ENCODE peak calls at places on chromosomes 6 and 20, in four cellular contexts. W, G, Z and M are unnamed samples. For H3K4me1, the result is how much of the 10 kb centered on the place peaks cover.

GRCh38 chr6:77368660-77369313 is 94.5 kb downstream of the HTR1B start:
- DNase-seq in G (peak), Z (no peak), W (no peak), M (peak)

GRCh38 chr6:166318649-166319600 is 10.7 kb upstream of the PRR18 start:
- DNase-seq in W (no peak), G (no peak), Z (no peak), M (peak)

GRCh38 chr6:168115748-168116445 is 36.9 kb upstream of the FRMD1 start:
- DNase-seq in Z (no peak), G (no peak), W (no peak), M (peak)

GRCh38 chr20:48107560-48107959 is 322.3 kb upstream of the SULF2 start:
- DNase-seq in Z (no peak), W (no peak), G (no peak), M (no peak)

GRCh38 chr20:59455392-59456341 is 148.7 kb upstream of the PHACTR3 start:
- DNase-seq in G (peak), W (peak), Z (peak), M (peak)

GRCh38 chr6:80543598-80544181 is 437.2 kb downstream of the BCKDHB start:
- DNase-seq in Z (peak), G (peak), W (no peak), M (no peak)

GRCh38 chr6:154615483-154616025 is 105.1 kb upstream of the CNKSR3 start:
- DNase-seq in W (no peak), G (peak), Z (peak), M (peak)

GRCh38 chr6:31660998-31661866 is 654 bp upstream of the C6orf47 start:
- DNase-seq in Z (peak), G (peak), W (no peak), M (no peak)

GRCh38 chr20:44762466-44763140 is 16.9 kb downstream of the KCNK15 start:
- DNase-seq in Z (no peak), G (no peak), W (no peak), M (no peak)

GRCh38 chr6:104633125-104633524 is 226.6 kb downstream of the HACE1 start:
- DNase-seq in Z (no peak), G (no peak), W (no peak), M (no peak)

GRCh38 chr20:40703981-40704530 is 15.0 kb upstream of the MAFB start:
- DNase-seq in Z (no peak), W (no peak), G (no peak), M (no peak)

GRCh38 chr20:9616455-9616805 is 102.0 kb downstream of the LAMP5 start:
- DNase-seq in W (peak), Z (no peak), G (no peak), M (no peak)

GRCh38 chr20:6178537-6178936 is 55.7 kb upstream of the FERMT1 start:
- DNase-seq in G (peak), W (peak), Z (peak), M (no peak)

GRCh38 chr6:4583026-4583425 is 193.2 kb upstream of the CDYL start:
- DNase-seq in W (no peak), G (no peak), Z (no peak), M (no peak)

GRCh38 chr6:118808794-118809668 is 84.9 kb upstream of the ASF1A start:
- DNase-seq in W (peak), Z (no peak), G (no peak), M (no peak)

GRCh38 chr6:159047896-159048685 is 3.3 kb upstream of the TAGAP start:
- DNase-seq in G (no peak), W (no peak), Z (no peak), M (no peak)

GRCh38 chr20:9889270-9889981 is 50.5 kb upstream of the PAK5 start:
- DNase-seq in W (peak), Z (no peak), G (no peak), M (no peak)

GRCh38 chr20:3106658-3107463 is 22.3 kb upstream of the AVP start:
- DNase-seq in W (no peak), G (no peak), Z (no peak), M (peak)

DNA sequence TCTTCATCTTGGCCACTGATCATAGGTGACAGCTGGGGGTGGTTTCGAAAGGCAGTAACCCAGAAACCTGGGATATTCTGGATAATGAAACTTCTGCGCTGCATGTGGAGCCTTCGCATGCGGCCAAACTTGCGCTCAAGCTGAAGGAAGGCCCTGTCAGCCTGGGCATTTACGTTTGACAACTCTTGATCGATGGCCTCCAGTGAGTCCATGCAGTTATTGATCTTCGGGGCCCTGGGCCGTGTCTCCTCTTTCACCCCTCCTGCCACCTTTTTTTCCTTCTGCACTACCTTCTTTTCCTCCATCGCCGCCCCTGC is 729 bp downstream of the TSPYL4 start:
- DNase-seq in W (no peak), Z (no peak), G (no peak), M (no peak)
- H3K4me1 ChIP-seq in W (under half), Z (under half), G (under half), M (under half)

DNA sequence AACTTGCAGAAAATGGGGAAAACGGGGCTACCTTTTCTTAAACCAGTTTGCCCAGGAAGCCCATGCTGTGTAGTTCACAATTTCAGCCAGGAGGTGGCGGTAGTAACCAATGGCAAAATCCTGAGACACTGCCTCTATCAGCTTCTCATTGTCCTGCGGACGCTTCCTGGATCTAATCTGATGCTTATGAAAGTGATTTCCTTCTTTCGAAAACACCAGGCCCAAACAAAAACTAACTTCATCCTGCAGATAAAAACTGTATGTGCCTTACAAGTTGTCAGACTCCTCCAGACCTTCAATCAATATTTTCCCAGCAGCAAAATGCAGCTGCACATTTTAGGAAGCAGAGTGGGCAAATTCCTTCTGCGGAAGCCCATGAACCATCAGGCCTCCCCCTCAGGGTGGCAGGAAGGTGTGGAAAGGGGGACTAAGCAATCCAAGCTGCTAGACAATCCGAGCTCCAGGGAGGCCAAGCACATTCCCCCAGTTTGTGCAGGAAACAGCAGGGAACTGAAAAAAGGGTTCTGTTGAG is 88.5 kb downstream of the LY86 start:
- DNase-seq in Z (peak), W (peak), G (peak), M (peak)
- H3K9ac ChIP-seq in Z (no peak), W (no peak), G (no peak), M (no peak)

GRCh38 chr6:107822154-107823046 is 1.7 kb downstream of the SCML4 start:
- DNase-seq in G (no peak), Z (no peak), W (peak), M (peak)

GRCh38 chr6:107821591-107821990 is 2.5 kb downstream of the SCML4 start:
- DNase-seq in G (no peak), Z (no peak), W (no peak), M (peak)

GRCh38 chr6:107819976-107820551 is 4.0 kb downstream of the SCML4 start:
- DNase-seq in Z (peak), W (no peak), G (peak), M (peak)

GRCh38 chr6:107820571-107821261 is 3.4 kb downstream of the SCML4 start:
- DNase-seq in W (no peak), Z (peak), G (no peak), M (peak)

GRCh38 chr6:107823047-107823557 is 1.0 kb downstream of the SCML4 start:
- DNase-seq in W (no peak), G (no peak), Z (no peak), M (no peak)
- H3K4me3 ChIP-seq in W (peak), G (no peak), Z (no peak), M (no peak)

DNA sequence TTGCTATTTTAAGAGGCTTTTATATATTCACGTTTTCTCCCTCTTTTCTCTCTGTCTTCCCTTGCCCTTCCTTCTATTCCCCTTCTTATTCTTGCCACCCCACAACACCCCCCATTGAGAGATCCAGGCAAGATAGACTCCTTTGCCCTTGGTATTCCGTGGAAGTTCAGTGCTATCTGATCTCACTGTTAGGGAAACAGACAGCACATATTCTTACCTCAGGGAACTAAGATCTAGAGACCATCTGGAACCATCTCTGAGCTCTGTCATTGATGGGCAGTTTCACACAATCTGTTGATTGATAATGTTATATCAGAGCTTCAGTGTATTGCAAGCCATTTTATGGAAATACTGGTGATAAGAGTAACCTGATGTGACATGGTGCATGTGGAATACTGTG is 228.8 kb downstream of the ARID1B start:
- DNase-seq in G (no peak), Z (no peak), W (no peak), M (no peak)
- H3K4me1 ChIP-seq in G (under half), Z (under half), W (half or more), M (under half)

DNA sequence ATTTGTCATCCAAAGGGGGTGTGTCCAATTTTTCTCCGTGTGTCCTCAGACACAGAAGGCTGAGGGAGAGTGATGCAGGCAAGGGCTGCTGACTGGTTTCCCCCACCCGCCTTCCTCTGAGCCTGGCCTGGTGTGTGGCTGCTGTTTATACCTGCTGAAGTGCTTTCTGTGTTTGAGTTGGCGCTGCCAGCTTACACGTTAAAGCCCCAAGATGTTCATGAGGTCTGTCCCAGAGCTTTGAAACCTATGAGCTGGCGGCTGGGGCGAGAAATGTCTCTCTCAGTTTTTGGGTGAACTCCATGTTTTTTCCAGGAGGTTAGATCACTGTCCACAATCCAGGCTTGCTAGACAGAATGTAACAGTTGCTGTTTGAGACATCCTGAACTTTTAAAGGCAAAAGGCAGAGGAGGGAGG is 69.0 kb upstream of the CCN2 start:
- DNase-seq in W (no peak), Z (no peak), G (peak), M (no peak)
- H3K9ac ChIP-seq in W (no peak), Z (no peak), G (no peak), M (no peak)

DNA sequence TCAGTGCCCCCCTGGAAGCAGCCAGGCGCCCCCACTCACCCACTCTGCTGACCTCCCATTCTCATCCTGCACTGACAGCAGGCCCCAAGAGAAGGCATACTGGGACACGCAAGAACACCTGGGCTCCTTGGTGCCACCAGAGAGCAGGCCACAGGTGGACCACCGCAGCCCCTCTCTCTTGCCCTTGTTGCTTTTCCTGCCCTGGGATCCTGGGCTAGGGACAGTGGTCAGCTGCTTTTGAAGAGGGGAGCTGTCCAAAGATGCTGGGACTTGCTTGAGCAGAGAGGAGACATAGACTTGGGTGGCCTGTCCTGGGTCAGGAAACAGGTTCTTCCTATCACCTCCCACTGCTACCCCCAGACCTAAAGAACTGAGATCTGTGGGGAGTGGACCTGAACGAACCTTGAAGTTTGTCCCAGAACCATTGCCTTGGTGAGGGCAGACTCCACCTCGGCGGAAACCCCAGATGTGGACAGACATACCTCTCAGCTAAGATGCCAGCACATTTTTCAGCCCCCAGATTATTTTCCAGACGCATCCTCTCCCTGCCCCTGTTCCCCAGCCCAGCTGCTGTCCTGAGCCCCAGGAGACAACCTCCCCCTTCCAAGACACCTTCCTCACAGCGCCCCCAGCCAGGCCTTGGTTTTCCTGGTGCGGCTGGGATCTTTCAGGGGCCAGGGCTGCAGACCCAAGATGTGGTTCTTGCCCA is 1.1 kb downstream of the GLP1R start:
- DNase-seq in Z (no peak), W (no peak), G (no peak), M (peak)
- H3K4me3 ChIP-seq in Z (no peak), W (no peak), G (no peak), M (no peak)

GRCh38 chr20:50111829-50112495 is 988 bp downstream of the UBE2V1 start:
- DNase-seq in Z (no peak), G (no peak), W (no peak), M (no peak)
- H3K4me1 ChIP-seq in Z (half or more), G (under half), W (half or more), M (under half)